ENCODE peak calls at places on chromosomes 13 and 19, in nine cellular contexts. One of them, this sample, is unnamed.

GRCh38 chr19:749811-750210 is 1.1 kb upstream of the MISP start:
- DNase-seq in activated CD4-positive, alpha-beta T cell treated with anti-CD3 and anti-CD28 coated beads, Interleukin-2, amount 50 U/mL, for 1 hour: no peak
- DNase-seq in head of caudate nucleus: no peak
- DNase-seq in globus pallidus: no peak
- DNase-seq in activated T-cell treated with anti-CD3 and anti-CD28 coated beads for 1 hour: no peak
- DNase-seq in T-helper 17 cell: no peak
- DNase-seq in heart right ventricle: no peak
- DNase-seq in stimulated activated CD4-positive, alpha-beta T cell treated with anti-CD3 and anti-CD28 coated beads, Interleukin-1b, Interleukin-23, amount 100 ng/mL, for 1 hour: no peak
- DNase-seq in nephron progenitor cell: no peak
- DNase-seq in this sample: no peak

GRCh38 chr19:58586131-58586765 is 13.1 kb upstream of the MZF1 start:
- DNase-seq in nephron progenitor cell: no peak
- DNase-seq in activated T-cell treated with anti-CD3 and anti-CD28 coated beads for 1 hour: no peak
- DNase-seq in activated CD4-positive, alpha-beta T cell treated with anti-CD3 and anti-CD28 coated beads, Interleukin-2, amount 50 U/mL, for 1 hour: no peak
- DNase-seq in globus pallidus: no peak
- DNase-seq in stimulated activated CD4-positive, alpha-beta T cell treated with anti-CD3 and anti-CD28 coated beads, Interleukin-1b, Interleukin-23, amount 100 ng/mL, for 1 hour: no peak
- DNase-seq in T-helper 17 cell: no peak
- DNase-seq in head of caudate nucleus: peak
- DNase-seq in heart right ventricle: no peak
- DNase-seq in this sample: no peak

GRCh38 chr13:108342369-108343289 is 73.1 kb downstream of the TNFSF13B start:
- DNase-seq in globus pallidus: peak
- DNase-seq in activated T-cell treated with anti-CD3 and anti-CD28 coated beads for 1 hour: no peak
- DNase-seq in T-helper 17 cell: no peak
- DNase-seq in stimulated activated CD4-positive, alpha-beta T cell treated with anti-CD3 and anti-CD28 coated beads, Interleukin-1b, Interleukin-23, amount 100 ng/mL, for 1 hour: no peak
- DNase-seq in head of caudate nucleus: peak
- DNase-seq in activated CD4-positive, alpha-beta T cell treated with anti-CD3 and anti-CD28 coated beads, Interleukin-2, amount 50 U/mL, for 1 hour: no peak
- DNase-seq in heart right ventricle: no peak
- DNase-seq in nephron progenitor cell: no peak
- DNase-seq in this sample: peak

GRCh38 chr13:98026457-98026857 is 73.0 kb downstream of the IPO5 start:
- DNase-seq in stimulated activated CD4-positive, alpha-beta T cell treated with anti-CD3 and anti-CD28 coated beads, Interleukin-1b, Interleukin-23, amount 100 ng/mL, for 1 hour: no peak
- DNase-seq in T-helper 17 cell: no peak
- DNase-seq in nephron progenitor cell: no peak
- DNase-seq in globus pallidus: no peak
- DNase-seq in activated T-cell treated with anti-CD3 and anti-CD28 coated beads for 1 hour: no peak
- DNase-seq in heart right ventricle: no peak
- DNase-seq in head of caudate nucleus: no peak
- DNase-seq in activated CD4-positive, alpha-beta T cell treated with anti-CD3 and anti-CD28 coated beads, Interleukin-2, amount 50 U/mL, for 1 hour: no peak
- DNase-seq in this sample: no peak

GRCh38 chr19:39557791-39558622 is 18.0 kb upstream of the EID2 start:
- DNase-seq in activated CD4-positive, alpha-beta T cell treated with anti-CD3 and anti-CD28 coated beads, Interleukin-2, amount 50 U/mL, for 1 hour: no peak
- DNase-seq in heart right ventricle: no peak
- DNase-seq in globus pallidus: no peak
- DNase-seq in stimulated activated CD4-positive, alpha-beta T cell treated with anti-CD3 and anti-CD28 coated beads, Interleukin-1b, Interleukin-23, amount 100 ng/mL, for 1 hour: no peak
- DNase-seq in head of caudate nucleus: no peak
- DNase-seq in nephron progenitor cell: no peak
- DNase-seq in activated T-cell treated with anti-CD3 and anti-CD28 coated beads for 1 hour: no peak
- DNase-seq in T-helper 17 cell: no peak
- DNase-seq in this sample: no peak

GRCh38 chr13:90485441-90485840 is 862.0 kb upstream of the MIR17HG start:
- DNase-seq in activated CD4-positive, alpha-beta T cell treated with anti-CD3 and anti-CD28 coated beads, Interleukin-2, amount 50 U/mL, for 1 hour: no peak
- DNase-seq in globus pallidus: no peak
- DNase-seq in nephron progenitor cell: no peak
- DNase-seq in stimulated activated CD4-positive, alpha-beta T cell treated with anti-CD3 and anti-CD28 coated beads, Interleukin-1b, Interleukin-23, amount 100 ng/mL, for 1 hour: no peak
- DNase-seq in activated T-cell treated with anti-CD3 and anti-CD28 coated beads for 1 hour: no peak
- DNase-seq in T-helper 17 cell: no peak
- DNase-seq in heart right ventricle: no peak
- DNase-seq in head of caudate nucleus: no peak
- DNase-seq in this sample: no peak

GRCh38 chr19:1244693-1245451 is 3.3 kb downstream of the ATP5F1D start:
- DNase-seq in T-helper 17 cell: no peak
- DNase-seq in globus pallidus: no peak
- DNase-seq in nephron progenitor cell: no peak
- DNase-seq in heart right ventricle: peak
- DNase-seq in stimulated activated CD4-positive, alpha-beta T cell treated with anti-CD3 and anti-CD28 coated beads, Interleukin-1b, Interleukin-23, amount 100 ng/mL, for 1 hour: no peak
- DNase-seq in head of caudate nucleus: no peak
- DNase-seq in activated T-cell treated with anti-CD3 and anti-CD28 coated beads for 1 hour: no peak
- DNase-seq in activated CD4-positive, alpha-beta T cell treated with anti-CD3 and anti-CD28 coated beads, Interleukin-2, amount 50 U/mL, for 1 hour: no peak
- DNase-seq in this sample: no peak

GRCh38 chr13:105343134-105343806 is 1192.2 kb downstream of the EFNB2 start:
- DNase-seq in nephron progenitor cell: no peak
- DNase-seq in activated T-cell treated with anti-CD3 and anti-CD28 coated beads for 1 hour: no peak
- DNase-seq in T-helper 17 cell: no peak
- DNase-seq in globus pallidus: no peak
- DNase-seq in head of caudate nucleus: no peak
- DNase-seq in activated CD4-positive, alpha-beta T cell treated with anti-CD3 and anti-CD28 coated beads, Interleukin-2, amount 50 U/mL, for 1 hour: no peak
- DNase-seq in stimulated activated CD4-positive, alpha-beta T cell treated with anti-CD3 and anti-CD28 coated beads, Interleukin-1b, Interleukin-23, amount 100 ng/mL, for 1 hour: no peak
- DNase-seq in heart right ventricle: no peak
- DNase-seq in this sample: no peak

GRCh38 chr19:7450243-7451223 is 38.3 kb downstream of the PEX11G start:
- DNase-seq in heart right ventricle: no peak
- DNase-seq in head of caudate nucleus: no peak
- DNase-seq in nephron progenitor cell: no peak
- DNase-seq in activated CD4-positive, alpha-beta T cell treated with anti-CD3 and anti-CD28 coated beads, Interleukin-2, amount 50 U/mL, for 1 hour: no peak
- DNase-seq in stimulated activated CD4-positive, alpha-beta T cell treated with anti-CD3 and anti-CD28 coated beads, Interleukin-1b, Interleukin-23, amount 100 ng/mL, for 1 hour: no peak
- DNase-seq in globus pallidus: peak
- DNase-seq in activated T-cell treated with anti-CD3 and anti-CD28 coated beads for 1 hour: no peak
- DNase-seq in T-helper 17 cell: no peak
- DNase-seq in this sample: no peak

GRCh38 chr13:70668983-70669382 is 560.7 kb upstream of the KLHL1 start:
- DNase-seq in T-helper 17 cell: no peak
- DNase-seq in head of caudate nucleus: no peak
- DNase-seq in nephron progenitor cell: no peak
- DNase-seq in globus pallidus: no peak
- DNase-seq in activated CD4-positive, alpha-beta T cell treated with anti-CD3 and anti-CD28 coated beads, Interleukin-2, amount 50 U/mL, for 1 hour: no peak
- DNase-seq in activated T-cell treated with anti-CD3 and anti-CD28 coated beads for 1 hour: no peak
- DNase-seq in stimulated activated CD4-positive, alpha-beta T cell treated with anti-CD3 and anti-CD28 coated beads, Interleukin-1b, Interleukin-23, amount 100 ng/mL, for 1 hour: no peak
- DNase-seq in heart right ventricle: no peak
- DNase-seq in this sample: no peak

GRCh38 chr13:25165664-25166063 is 6.4 kb downstream of the AMER2 start:
- DNase-seq in globus pallidus: no peak
- DNase-seq in nephron progenitor cell: no peak
- DNase-seq in T-helper 17 cell: no peak
- DNase-seq in stimulated activated CD4-positive, alpha-beta T cell treated with anti-CD3 and anti-CD28 coated beads, Interleukin-1b, Interleukin-23, amount 100 ng/mL, for 1 hour: no peak
- DNase-seq in activated T-cell treated with anti-CD3 and anti-CD28 coated beads for 1 hour: no peak
- DNase-seq in heart right ventricle: no peak
- DNase-seq in head of caudate nucleus: no peak
- DNase-seq in activated CD4-positive, alpha-beta T cell treated with anti-CD3 and anti-CD28 coated beads, Interleukin-2, amount 50 U/mL, for 1 hour: no peak
- DNase-seq in this sample: no peak

GRCh38 chr19:48290341-48290922 is 20.6 kb downstream of the ZNF114 start:
- DNase-seq in stimulated activated CD4-positive, alpha-beta T cell treated with anti-CD3 and anti-CD28 coated beads, Interleukin-1b, Interleukin-23, amount 100 ng/mL, for 1 hour: no peak
- DNase-seq in globus pallidus: no peak
- DNase-seq in activated CD4-positive, alpha-beta T cell treated with anti-CD3 and anti-CD28 coated beads, Interleukin-2, amount 50 U/mL, for 1 hour: no peak
- DNase-seq in nephron progenitor cell: peak
- DNase-seq in activated T-cell treated with anti-CD3 and anti-CD28 coated beads for 1 hour: no peak
- DNase-seq in head of caudate nucleus: peak
- DNase-seq in T-helper 17 cell: no peak
- DNase-seq in heart right ventricle: no peak
- DNase-seq in this sample: no peak

GRCh38 chr13:77829963-77830362 is 88.7 kb downstream of the EDNRB start:
- DNase-seq in globus pallidus: no peak
- DNase-seq in nephron progenitor cell: no peak
- DNase-seq in heart right ventricle: no peak
- DNase-seq in T-helper 17 cell: no peak
- DNase-seq in activated T-cell treated with anti-CD3 and anti-CD28 coated beads for 1 hour: no peak
- DNase-seq in activated CD4-positive, alpha-beta T cell treated with anti-CD3 and anti-CD28 coated beads, Interleukin-2, amount 50 U/mL, for 1 hour: no peak
- DNase-seq in stimulated activated CD4-positive, alpha-beta T cell treated with anti-CD3 and anti-CD28 coated beads, Interleukin-1b, Interleukin-23, amount 100 ng/mL, for 1 hour: no peak
- DNase-seq in head of caudate nucleus: no peak
- DNase-seq in this sample: no peak

GRCh38 chr13:112980441-112980840 is 11.4 kb downstream of the MCF2L start:
- DNase-seq in nephron progenitor cell: no peak
- DNase-seq in stimulated activated CD4-positive, alpha-beta T cell treated with anti-CD3 and anti-CD28 coated beads, Interleukin-1b, Interleukin-23, amount 100 ng/mL, for 1 hour: no peak
- DNase-seq in globus pallidus: no peak
- DNase-seq in heart right ventricle: no peak
- DNase-seq in activated CD4-positive, alpha-beta T cell treated with anti-CD3 and anti-CD28 coated beads, Interleukin-2, amount 50 U/mL, for 1 hour: no peak
- DNase-seq in T-helper 17 cell: no peak
- DNase-seq in activated T-cell treated with anti-CD3 and anti-CD28 coated beads for 1 hour: no peak
- DNase-seq in head of caudate nucleus: no peak
- DNase-seq in this sample: no peak

GRCh38 chr13:76934671-76935070 is 13.6 kb upstream of the ACOD1 start:
- DNase-seq in head of caudate nucleus: no peak
- DNase-seq in globus pallidus: no peak
- DNase-seq in activated T-cell treated with anti-CD3 and anti-CD28 coated beads for 1 hour: no peak
- DNase-seq in activated CD4-positive, alpha-beta T cell treated with anti-CD3 and anti-CD28 coated beads, Interleukin-2, amount 50 U/mL, for 1 hour: no peak
- DNase-seq in stimulated activated CD4-positive, alpha-beta T cell treated with anti-CD3 and anti-CD28 coated beads, Interleukin-1b, Interleukin-23, amount 100 ng/mL, for 1 hour: no peak
- DNase-seq in nephron progenitor cell: no peak
- DNase-seq in heart right ventricle: no peak
- DNase-seq in T-helper 17 cell: no peak
- DNase-seq in this sample: no peak

GRCh38 chr13:94550030-94550738 is 45.8 kb downstream of the TGDS start:
- DNase-seq in head of caudate nucleus: no peak
- DNase-seq in globus pallidus: no peak
- DNase-seq in activated T-cell treated with anti-CD3 and anti-CD28 coated beads for 1 hour: no peak
- DNase-seq in stimulated activated CD4-positive, alpha-beta T cell treated with anti-CD3 and anti-CD28 coated beads, Interleukin-1b, Interleukin-23, amount 100 ng/mL, for 1 hour: no peak
- DNase-seq in nephron progenitor cell: no peak
- DNase-seq in heart right ventricle: no peak
- DNase-seq in activated CD4-positive, alpha-beta T cell treated with anti-CD3 and anti-CD28 coated beads, Interleukin-2, amount 50 U/mL, for 1 hour: no peak
- DNase-seq in T-helper 17 cell: no peak
- DNase-seq in this sample: peak

GRCh38 chr19:14328406-14328805 is 52.8 kb upstream of the ADGRE5 start:
- DNase-seq in T-helper 17 cell: no peak
- DNase-seq in globus pallidus: no peak
- DNase-seq in activated T-cell treated with anti-CD3 and anti-CD28 coated beads for 1 hour: no peak
- DNase-seq in activated CD4-positive, alpha-beta T cell treated with anti-CD3 and anti-CD28 coated beads, Interleukin-2, amount 50 U/mL, for 1 hour: no peak
- DNase-seq in nephron progenitor cell: no peak
- DNase-seq in head of caudate nucleus: no peak
- DNase-seq in stimulated activated CD4-positive, alpha-beta T cell treated with anti-CD3 and anti-CD28 coated beads, Interleukin-1b, Interleukin-23, amount 100 ng/mL, for 1 hour: no peak
- DNase-seq in heart right ventricle: no peak
- DNase-seq in this sample: no peak

GRCh38 chr13:23950736-23951510 is 53.6 kb upstream of the C1QTNF9B start:
- DNase-seq in globus pallidus: no peak
- DNase-seq in nephron progenitor cell: no peak
- DNase-seq in head of caudate nucleus: no peak
- DNase-seq in stimulated activated CD4-positive, alpha-beta T cell treated with anti-CD3 and anti-CD28 coated beads, Interleukin-1b, Interleukin-23, amount 100 ng/mL, for 1 hour: no peak
- DNase-seq in T-helper 17 cell: no peak
- DNase-seq in activated CD4-positive, alpha-beta T cell treated with anti-CD3 and anti-CD28 coated beads, Interleukin-2, amount 50 U/mL, for 1 hour: no peak
- DNase-seq in heart right ventricle: no peak
- DNase-seq in activated T-cell treated with anti-CD3 and anti-CD28 coated beads for 1 hour: no peak
- DNase-seq in this sample: no peak